ENCODE peak calls at places on chromosome 9, in four cellular contexts. S is lung, F is sigmoid colon, E is GM12864. O is an unnamed sample.
A peak's percentile ranks its signal among the peaks of the same experiment; 100 is the strongest.

GRCh38 chr9:110578896-110579752 is at the start of gene SVEP1:
- DNase-seq in S (no peak), F (peak; percentile 77), E (no peak), O (no peak)

GRCh38 chr9:112180387-112180881 is 5.3 kb upstream of the SUSD1 start:
- DNase-seq in E (no peak), F (no peak), S (no peak), O (no peak)

GRCh38 chr9:134808393-134808792 is 72.2 kb upstream of the FCN2 start:
- DNase-seq in S (no peak), F (no peak), E (no peak), O (no peak)

GRCh38 chr9:25724424-25724823 is 46.2 kb upstream of the TUSC1 start:
- DNase-seq in E (no peak), F (no peak), S (no peak), O (no peak)

GRCh38 chr9:123678038-123678877 is 251.7 kb downstream of the DENND1A start:
- DNase-seq in E (no peak), S (no peak), F (no peak), O (no peak)

GRCh38 chr9:88511906-88512305 is 23.1 kb upstream of the NXNL2 start:
- DNase-seq in S (no peak), F (no peak), E (no peak), O (no peak)

GRCh38 chr9:38318755-38319495 is 73.6 kb upstream of the ALDH1B1 start:
- DNase-seq in S (no peak), E (peak; percentile 67), F (no peak), O (peak; percentile 48)

GRCh38 chr9:134961331-134962064 is 43.8 kb upstream of the FCN1 start:
- DNase-seq in F (peak; percentile 45), E (no peak), S (no peak), O (no peak)

GRCh38 chr9:110916361-110916760 is 121.9 kb downstream of the LPAR1 start:
- DNase-seq in E (no peak), S (no peak), F (no peak), O (no peak)

GRCh38 chr9:114662081-114662989 is 4.7 kb upstream of the TEX53 start:
- DNase-seq in S (peak; percentile 42), E (no peak), F (no peak), O (peak; percentile 50)

GRCh38 chr9:93665566-93666278 is 89.3 kb downstream of the PHF2 start:
- DNase-seq in F (peak; percentile 62), E (no peak), S (no peak), O (no peak)

GRCh38 chr9:35606726-35607125 is 1.7 kb downstream of the TESK1 start:
- DNase-seq in F (no peak), S (no peak), E (no peak), O (no peak)

GRCh38 chr9:106862946-106863740 is at the start of gene ZNF462:
- DNase-seq in E (no peak), S (peak; percentile 38), F (peak; percentile 81), O (peak; percentile 69)

GRCh38 chr9:6735422-6735821 is 22.4 kb upstream of the KDM4C start:
- DNase-seq in E (no peak), F (no peak), S (no peak), O (no peak)

GRCh38 chr9:131661954-131662621 is 77.8 kb downstream of the RAPGEF1 start:
- DNase-seq in E (no peak), S (no peak), F (no peak), O (no peak)

GRCh38 chr9:134343637-134344036 is 17.4 kb downstream of the RXRA start:
- DNase-seq in E (no peak), F (peak; percentile 81), S (no peak), O (no peak)

GRCh38 chr9:114156311-114156657 is 947 bp downstream of the COL27A1 start:
- DNase-seq in S (no peak), F (no peak), E (no peak), O (peak; percentile 23)

GRCh38 chr9:86795861-86796497 is 151.3 kb downstream of the GAS1 start:
- DNase-seq in S (peak; percentile 38), F (peak; percentile 90), E (no peak), O (peak; percentile 16)

GRCh38 chr9:34957492-34958410 is at the start of gene PHF24:
- DNase-seq in S (no peak), F (no peak), E (no peak), O (peak; percentile 9)

GRCh38 chr9:110332766-110333165 is 4.9 kb downstream of the TXNDC8 start:
- DNase-seq in F (no peak), S (no peak), E (no peak), O (no peak)

GRCh38 chr9:8533681-8534080 is 734.1 kb upstream of the DMAC1 start:
- DNase-seq in F (no peak), S (no peak), E (no peak), O (no peak)

GRCh38 chr9:16384993-16385392 is 485.5 kb downstream of the BNC2 start:
- DNase-seq in S (no peak), E (no peak), F (no peak), O (no peak)

GRCh38 chr9:4756420-4756819 is 15.4 kb upstream of the AK3 start:
- DNase-seq in F (no peak), E (no peak), S (no peak), O (no peak)

GRCh38 chr9:112162644-112163413 is 12.3 kb downstream of the SUSD1 start:
- DNase-seq in F (no peak), E (no peak), S (no peak), O (no peak)

GRCh38 chr9:95386843-95387242 is 69.3 kb upstream of the FANCC start:
- DNase-seq in S (no peak), F (no peak), E (no peak), O (no peak)
- TF ChIP-seq CTCF in S (no peak), F (no peak), E (no peak), O (no peak)

DNA sequence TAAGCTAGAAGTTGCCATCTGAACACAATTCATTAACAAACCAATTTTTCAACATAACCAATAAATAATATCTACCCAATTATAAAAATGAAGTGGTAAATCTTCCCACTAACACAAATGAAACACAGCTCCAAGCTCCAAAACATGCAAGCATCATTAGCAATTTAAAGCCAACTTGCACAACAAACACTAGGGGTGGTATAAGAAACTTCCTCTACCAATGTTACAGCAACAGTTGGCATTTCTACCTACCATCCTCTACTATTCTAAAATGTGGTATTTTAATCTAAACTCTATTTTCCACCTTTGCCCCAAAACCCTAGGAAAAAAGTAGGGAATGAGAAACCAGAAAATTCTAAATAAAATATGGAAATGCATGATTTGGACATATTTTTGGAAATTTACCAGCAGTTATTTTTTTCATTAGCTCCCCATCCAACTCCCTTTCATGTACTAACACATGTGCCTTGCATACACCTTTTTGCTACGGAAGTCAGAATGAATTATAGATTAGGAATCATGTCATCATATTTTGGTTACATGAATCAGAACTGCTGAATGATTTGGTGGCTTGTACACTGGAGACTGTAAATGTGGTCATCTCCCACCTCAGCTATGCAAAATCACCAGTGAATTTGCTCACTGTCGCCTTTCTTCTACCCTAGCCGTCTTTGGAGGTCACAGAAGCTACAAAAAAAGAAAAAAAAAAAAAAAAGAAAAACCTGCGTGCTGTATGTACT is 4.1 kb downstream of the NR6A1 start:
- DNase-seq in F (no peak), S (no peak), E (no peak), O (no peak)
- TF ChIP-seq CTCF in F (no peak), S (no peak), E (peak; percentile 45), O (no peak)

GRCh38 chr9:74645007-74645639 is 148.0 kb downstream of the RORB start:
- DNase-seq in S (no peak), F (no peak), E (no peak), O (no peak)
- TF ChIP-seq CTCF in S (no peak), F (no peak), E (peak; percentile 59), O (no peak)

GRCh38 chr9:22216730-22217160 is 207.6 kb upstream of the CDKN2B start:
- DNase-seq in F (no peak), E (no peak), S (no peak), O (no peak)
- TF ChIP-seq CTCF in F (no peak), E (no peak), S (no peak), O (no peak)

GRCh38 chr9:2824564-2824963 is 19.3 kb downstream of the PUM3 start:
- DNase-seq in S (no peak), F (no peak), E (no peak), O (no peak)
- TF ChIP-seq CTCF in S (no peak), F (no peak), E (no peak), O (no peak)

O was measured in thyroid gland.